ENCODE peak calls at places on chromosomes 5 and 9, in four cellular contexts. M, G, D and V are unnamed samples.

GRCh38 chr9:94804917-94805544 is 78.5 kb downstream of the AOPEP start:
- DNase-seq in G (no peak), D (no peak), M (no peak), V (no peak)

GRCh38 chr9:68625559-68625958 is 79.5 kb upstream of the PIP5K1B start:
- DNase-seq in G (no peak), M (no peak), D (no peak), V (no peak)

GRCh38 chr5:169956756-169957155 is 23.5 kb downstream of the INSYN2B start:
- DNase-seq in G (no peak), M (no peak), D (no peak), V (no peak)

GRCh38 chr5:80069251-80069650 is 34.1 kb downstream of the THBS4 start:
- DNase-seq in G (no peak), M (no peak), D (no peak), V (no peak)

GRCh38 chr9:2157277-2158105 is 142.3 kb downstream of the SMARCA2 start:
- DNase-seq in G (no peak), M (no peak), D (no peak), V (peak; percentile 9)

GRCh38 chr9:68785965-68786364 is 80.9 kb downstream of the PIP5K1B start:
- DNase-seq in D (no peak), G (no peak), M (no peak), V (no peak)

GRCh38 chr9:116190997-116191396 is 37.4 kb downstream of the PAPPA start:
- DNase-seq in G (peak; percentile 31), D (no peak), M (no peak), V (no peak)

GRCh38 chr5:123116063-123116462 is 27.0 kb downstream of the PRDM6 start:
- DNase-seq in D (no peak), G (peak; percentile 38), M (no peak), V (no peak)

GRCh38 chr5:115170128-115170923 is 618 bp upstream of the TRIM36 start:
- DNase-seq in D (no peak), M (peak; percentile 64), G (no peak), V (no peak)

GRCh38 chr9:37149646-37150308 is 29.4 kb downstream of the ZCCHC7 start:
- DNase-seq in M (peak; percentile 5), D (no peak), G (no peak), V (no peak)

GRCh38 chr9:37146372-37146771 is 26.0 kb downstream of the ZCCHC7 start:
- DNase-seq in D (peak; percentile 41), M (no peak), G (no peak), V (peak; percentile 69)

GRCh38 chr9:37141015-37141414 is 20.6 kb downstream of the ZCCHC7 start:
- DNase-seq in G (no peak), D (no peak), M (no peak), V (no peak)

GRCh38 chr9:37148181-37148580 is 27.8 kb downstream of the ZCCHC7 start:
- DNase-seq in G (no peak), M (no peak), D (no peak), V (no peak)

DNA sequence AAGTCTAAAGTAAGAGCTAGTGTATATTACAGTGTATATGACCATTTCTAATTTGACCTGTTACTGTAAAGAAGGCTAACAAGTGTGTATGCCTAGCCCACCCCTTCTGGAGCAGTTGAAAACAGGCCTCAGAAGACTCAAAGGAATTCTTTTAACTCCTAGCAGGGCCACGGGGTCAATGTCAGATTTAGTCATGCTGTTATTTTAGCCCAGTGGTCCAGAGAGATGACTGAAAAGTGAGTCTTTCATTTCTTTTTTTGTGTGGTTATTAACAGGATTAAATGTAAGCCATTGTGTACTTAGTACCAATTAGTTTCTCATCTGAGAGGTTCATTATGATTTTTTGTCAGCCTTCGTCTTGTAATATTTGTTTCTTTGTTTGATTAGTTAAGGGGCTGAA is 24.4 kb downstream of the ZCCHC7 start:
- DNase-seq in M (peak; percentile 21), G (no peak), D (no peak), V (no peak)
- H3K4me3 ChIP-seq in M (no peak overlapping the region), G (no peak overlapping the region), D (no peak overlapping the region), V (no peak overlapping the region)

GRCh38 chr9:92059045-92059444 is 56.2 kb downstream of the SPTLC1 start:
- DNase-seq in M (no peak), G (no peak), D (no peak), V (no peak)

GRCh38 chr9:92055624-92056023 is 59.6 kb downstream of the SPTLC1 start:
- DNase-seq in D (no peak), G (no peak), M (no peak), V (no peak)

GRCh38 chr9:92064711-92065110 is 50.5 kb downstream of the SPTLC1 start:
- DNase-seq in G (no peak), D (no peak), M (no peak), V (no peak)

GRCh38 chr9:92061184-92061583 is 54.0 kb downstream of the SPTLC1 start:
- DNase-seq in G (no peak), D (no peak), M (no peak), V (no peak)

DNA sequence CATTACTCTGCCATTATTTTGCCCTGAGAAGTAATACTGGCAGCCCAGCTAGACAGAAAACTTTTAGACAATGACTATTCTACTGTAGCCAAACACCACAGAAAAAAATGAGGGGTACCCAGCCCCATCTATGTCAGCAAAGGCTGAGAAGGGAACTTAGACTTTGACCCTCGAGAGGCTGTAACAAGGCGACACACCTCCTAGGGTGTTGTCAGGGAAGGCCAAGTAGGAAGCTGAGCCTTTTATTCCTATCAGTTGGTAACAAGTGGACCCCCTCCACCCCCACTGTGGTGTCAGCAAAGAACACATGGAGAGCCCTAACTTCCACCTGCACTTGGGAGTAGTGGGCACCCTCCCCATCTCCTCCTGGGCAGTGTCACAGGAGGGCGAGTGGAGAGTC is 55.5 kb downstream of the SPTLC1 start:
- DNase-seq in G (no peak), M (no peak), D (no peak), V (no peak)
- H3K4me3 ChIP-seq in G (no peak overlapping the region), M (no peak overlapping the region), D (no peak overlapping the region), V (no peak overlapping the region)

GRCh38 chr5:68285857-68286611 is 70.5 kb downstream of the PIK3R1 start:
- DNase-seq in M (no peak), D (peak; percentile 55), G (no peak), V (peak; percentile 79)

GRCh38 chr5:68285075-68285827 is 69.7 kb downstream of the PIK3R1 start:
- DNase-seq in M (no peak), D (no peak), G (no peak), V (peak; percentile 68)

GRCh38 chr5:68287631-68287975 is 72.0 kb downstream of the PIK3R1 start:
- DNase-seq in D (no peak), M (no peak), G (no peak), V (no peak)

GRCh38 chr5:68287976-68288755 is 72.6 kb downstream of the PIK3R1 start:
- DNase-seq in D (peak; percentile 53), M (peak; percentile 81), G (no peak), V (peak; percentile 77)

GRCh38 chr5:68286612-68286912 is 71.0 kb downstream of the PIK3R1 start:
- DNase-seq in M (no peak), D (no peak), G (no peak), V (no peak)
- H3K4me3 ChIP-seq in M (no peak overlapping the region), D (peak overlapping the region; percentile 65), G (no peak overlapping the region), V (no peak overlapping the region)

GRCh38 chr5:131996210-131997025 is 15.0 kb downstream of the ACSL6 start:
- DNase-seq in D (no peak), M (no peak), G (no peak), V (peak; percentile 67)
- H3K4me3 ChIP-seq in D (no peak overlapping the region), M (no peak overlapping the region), G (no peak overlapping the region), V (no peak overlapping the region)

GRCh38 chr9:22052376-22052945 is 43.4 kb upstream of the CDKN2B start:
- DNase-seq in D (no peak), G (peak; percentile 72), M (no peak), V (no peak)

GRCh38 chr9:22054076-22054475 is 45.0 kb upstream of the CDKN2B start:
- DNase-seq in D (no peak), M (no peak), G (no peak), V (no peak)

GRCh38 chr9:22053178-22053577 is 44.1 kb upstream of the CDKN2B start:
- DNase-seq in D (no peak), G (no peak), M (no peak), V (no peak)

GRCh38 chr9:22049411-22049810 is 40.3 kb upstream of the CDKN2B start:
- DNase-seq in G (no peak), M (no peak), D (no peak), V (no peak)

GRCh38 chr9:22050924-22051323 is 41.8 kb upstream of the CDKN2B start:
- DNase-seq in M (no peak), D (no peak), G (no peak), V (no peak)
- H3K4me3 ChIP-seq in M (no peak overlapping the region), D (no peak overlapping the region), G (no peak overlapping the region), V (no peak overlapping the region)

GRCh38 chr5:181205402-181205734 is 372 bp upstream of the TRIM7 start:
- DNase-seq in M (no peak), G (no peak), D (no peak), V (no peak)
- H3K4me3 ChIP-seq in M (peak overlapping the region; percentile 81), G (peak overlapping the region; percentile 55), D (peak overlapping the region; percentile 67), V (peak overlapping the region; percentile 41)

DNA sequence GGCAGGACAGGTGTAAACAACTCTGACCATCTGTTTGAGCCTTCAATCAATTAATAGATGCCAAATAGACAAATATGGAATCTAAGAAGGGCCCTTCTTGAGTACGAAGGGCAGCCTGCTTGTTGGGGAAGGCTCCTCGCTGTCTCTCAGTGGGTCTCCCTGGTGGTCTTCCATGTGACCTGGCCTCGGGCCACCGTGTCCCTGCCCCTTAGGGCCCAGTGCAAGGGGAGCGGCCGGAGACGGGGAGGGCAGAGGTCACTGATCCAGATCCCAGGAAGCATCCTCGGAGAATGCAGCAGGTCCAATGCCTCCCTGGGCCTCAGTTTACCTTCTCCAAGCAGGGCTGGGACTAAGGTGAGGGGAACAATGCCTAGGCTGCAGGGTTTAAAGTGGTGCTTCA is 2.5 kb downstream of the DBH start:
- DNase-seq in M (no peak), D (no peak), G (no peak), V (no peak)
- H3K4me3 ChIP-seq in M (no peak overlapping the region), D (no peak overlapping the region), G (no peak overlapping the region), V (no peak overlapping the region)